ENCODE peak calls at places on chromosomes 13 and 19, in eight cellular contexts. C, O, M, N, U, V, X and P are unnamed samples.

GRCh38 chr13:112112534-112113276 is 45.8 kb downstream of the SOX1 start:
- DNase-seq in N (no peak), M (no peak), X (peak; percentile 18), O (no peak), C (no peak), U (no peak), V (no peak), P (peak; percentile 24)

GRCh38 chr13:24119593-24120508 is 40.7 kb upstream of the SPATA13 start:
- DNase-seq in O (no peak), U (no peak), X (no peak), M (no peak), N (no peak), V (no peak), C (no peak), P (no peak)

GRCh38 chr13:41407380-41407779 is 50.0 kb upstream of the RGCC start:
- DNase-seq in N (no peak), V (no peak), X (no peak), O (no peak), U (no peak), M (no peak), C (no peak), P (no peak)

GRCh38 chr19:6811906-6812305 is 39.4 kb downstream of the VAV1 start:
- DNase-seq in C (no peak), V (no peak), O (peak; percentile 30), M (no peak), X (no peak), U (no peak), N (no peak), P (no peak)

GRCh38 chr13:92175330-92175729 is 776.9 kb downstream of the GPC5 start:
- DNase-seq in N (no peak), X (no peak), M (no peak), V (no peak), U (no peak), O (peak; percentile 22), C (no peak), P (no peak)

GRCh38 chr13:85798999-85799646 is at the start of gene SLITRK6:
- DNase-seq in V (no peak), O (peak; percentile 5), X (no peak), C (no peak), U (no peak), M (no peak), N (no peak), P (no peak)

GRCh38 chr13:60032836-60033235 is 130.9 kb downstream of the DIAPH3 start:
- DNase-seq in U (no peak), O (no peak), N (no peak), C (no peak), X (no peak), M (no peak), V (no peak), P (no peak)

GRCh38 chr19:35074426-35075201 is 33.1 kb downstream of the HPN start:
- DNase-seq in C (no peak), X (no peak), V (no peak), U (no peak), N (no peak), O (no peak), M (no peak), P (no peak)

GRCh38 chr13:66071018-66071417 is 1159.1 kb downstream of the PCDH9 start:
- DNase-seq in O (no peak), X (no peak), M (no peak), N (no peak), V (no peak), C (no peak), U (no peak), P (no peak)

GRCh38 chr19:46828484-46828883 is 22.2 kb downstream of the AP2S1 start:
- DNase-seq in C (no peak), X (no peak), V (no peak), U (no peak), O (no peak), N (no peak), M (no peak), P (no peak)

GRCh38 chr13:97113231-97114001 is 108.7 kb upstream of the MBNL2 start:
- DNase-seq in U (no peak), X (peak; percentile 89), O (no peak), C (no peak), M (no peak), V (no peak), N (no peak), P (no peak)

GRCh38 chr13:113448885-113449692 is 4.2 kb downstream of the ADPRHL1 start:
- DNase-seq in C (peak; percentile 83), X (peak; percentile 84), V (no peak), U (peak; percentile 86), M (peak; percentile 84), O (no peak), N (peak; percentile 71), P (peak; percentile 61)

GRCh38 chr13:112444001-112444311 is 67.8 kb downstream of the SPACA7 start:
- DNase-seq in O (peak; percentile 98), V (no peak), X (peak; percentile 79), M (no peak), N (no peak), U (peak; percentile 75), C (peak; percentile 71), P (peak; percentile 76)

GRCh38 chr19:36151144-36152051 is 849 bp downstream of the COX7A1 start:
- DNase-seq in U (no peak), N (no peak), V (peak; percentile 57), M (peak; percentile 81), X (peak; percentile 89), O (no peak), C (no peak), P (peak; percentile 83)

GRCh38 chr13:48448963-48449614 is 36.2 kb upstream of the LPAR6 start:
- DNase-seq in V (no peak), C (no peak), N (no peak), U (no peak), M (no peak), X (no peak), O (no peak), P (no peak)

GRCh38 chr13:41505209-41505835 is 48.0 kb downstream of the RGCC start:
- DNase-seq in V (no peak), U (no peak), M (no peak), N (no peak), X (no peak), O (peak; percentile 14), C (no peak), P (no peak)

GRCh38 chr19:46481187-46481586 is 9.8 kb upstream of the PNMA8A start:
- DNase-seq in N (no peak), X (no peak), U (no peak), C (no peak), V (no peak), M (no peak), O (no peak), P (peak; percentile 66)

GRCh38 chr19:35755550-35756371 is 1.1 kb downstream of the HSPB6 start:
- DNase-seq in V (peak; percentile 90), C (peak; percentile 79), N (peak; percentile 80), M (peak; percentile 91), U (peak; percentile 60), O (no peak), X (peak; percentile 94), P (peak; percentile 98)

GRCh38 chr19:58577581-58578429 is 4.7 kb upstream of the MZF1 start:
- DNase-seq in X (peak; percentile 50), C (no peak), M (peak; percentile 50), N (peak; percentile 30), O (no peak), V (no peak), U (no peak), P (peak; percentile 45)

GRCh38 chr19:14411161-14411560 is 8.0 kb downstream of the DDX39A start:
- DNase-seq in M (no peak), V (no peak), O (no peak), N (no peak), C (no peak), U (no peak), X (no peak), P (no peak)
- TF ChIP-seq POLR2A in M (no peak), V (no peak), O (no peak), N (no peak), C (no peak), U (no peak), X (no peak), P (no peak)

GRCh38 chr19:21767065-21767800 is at the start of gene ZNF100:
- DNase-seq in X (peak; percentile 97), V (peak; percentile 87), N (peak; percentile 91), C (peak; percentile 94), M (peak; percentile 96), U (peak; percentile 94), O (peak; percentile 38), P (peak; percentile 96)
- TF ChIP-seq POLR2A in X (peak; percentile 13), V (peak; percentile 60), N (peak; percentile 41), C (peak; percentile 50), M (no peak), U (no peak), O (peak; percentile 25), P (peak; percentile 18)

DNA sequence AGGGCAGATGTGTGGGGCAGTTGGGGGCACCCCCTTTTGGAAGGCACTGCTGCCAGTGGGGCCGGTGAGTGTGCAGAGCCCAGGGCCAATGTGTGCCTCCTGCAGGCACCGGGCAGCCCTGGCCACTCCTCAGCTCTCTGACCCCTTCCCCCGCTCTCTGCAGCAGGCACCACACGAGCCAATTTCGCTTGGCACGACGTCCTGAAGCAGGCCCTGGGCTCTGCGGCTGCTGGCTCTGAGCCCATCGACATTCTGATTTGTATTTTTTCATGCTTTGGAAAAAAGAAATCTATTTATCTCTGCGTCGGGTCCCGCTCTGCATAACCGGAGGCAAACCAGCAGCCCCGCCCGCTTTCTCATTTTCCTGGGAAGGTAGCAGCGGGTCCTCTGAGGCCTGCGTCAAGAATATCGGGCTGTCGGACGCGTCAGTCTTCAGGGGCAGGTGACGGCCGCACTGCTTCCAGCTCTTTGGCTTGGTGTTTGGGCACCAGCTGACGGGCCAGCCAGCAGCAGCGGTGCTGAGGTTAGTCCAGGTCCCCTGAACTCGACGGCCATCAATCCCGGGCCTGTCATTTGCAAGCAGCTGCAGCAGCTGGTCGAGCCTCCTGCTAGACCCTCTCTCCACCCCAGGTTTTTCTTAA is 134.3 kb downstream of the KDM4B start:
- DNase-seq in N (peak; percentile 70), M (no peak), C (no peak), X (peak; percentile 96), V (peak; percentile 32), U (peak; percentile 84), O (no peak), P (peak; percentile 83)
- TF ChIP-seq POLR2A in N (no peak), M (no peak), C (no peak), X (no peak), V (no peak), U (no peak), O (no peak), P (no peak)

GRCh38 chr19:532578-533484 is 1.3 kb downstream of the CDC34 start:
- DNase-seq in U (peak; percentile 85), X (peak; percentile 90), M (peak; percentile 83), C (peak; percentile 68), V (peak; percentile 50), O (peak; percentile 69), N (peak; percentile 70), P (peak; percentile 94)

GRCh38 chr19:530133-531008 is 1.2 kb upstream of the CDC34 start:
- DNase-seq in N (no peak), X (no peak), U (no peak), C (peak; percentile 9), V (no peak), M (no peak), O (no peak), P (peak; percentile 64)

GRCh38 chr19:531009-531752 is 379 bp upstream of the CDC34 start:
- DNase-seq in V (peak; percentile 68), O (peak; percentile 95), C (peak; percentile 90), N (peak; percentile 79), X (peak; percentile 87), M (peak; percentile 87), U (peak; percentile 88), P (peak; percentile 91)

GRCh38 chr19:533485-534058 is 2.0 kb downstream of the CDC34 start:
- DNase-seq in U (no peak), N (no peak), X (no peak), C (no peak), O (no peak), V (no peak), M (no peak), P (peak; percentile 67)

GRCh38 chr19:531753-532571 is at the start of gene CDC34:
- DNase-seq in V (no peak), O (no peak), M (no peak), U (no peak), X (no peak), N (no peak), C (peak; percentile 26), P (no peak)
- TF ChIP-seq POLR2A in V (no peak), O (peak; percentile 79), M (no peak), U (no peak), X (peak; percentile 94), N (no peak), C (no peak), P (no peak)